ENCODE peak calls at places on chromosomes 11 and 22, in four cellular contexts. G is heart left ventricle, T is endodermal cell, M is fibroblast of pulmonary artery. P is an unnamed sample.

GRCh38 chr11:126419801-126420729 is 64.6 kb downstream of the ST3GAL4 start:
- DNase-seq in G (no peak), T (no peak), M (peak), P (no peak)

GRCh38 chr11:45805305-45806071 is 539 bp downstream of the SLC35C1 start:
- DNase-seq in G (peak), T (peak), M (peak), P (peak)

GRCh38 chr11:77374611-77375031 is 73.1 kb upstream of the GDPD4 start:
- DNase-seq in G (no peak), T (no peak), M (no peak), P (no peak)

GRCh38 chr11:109426442-109426841 is 4.5 kb downstream of the C11orf87 start:
- DNase-seq in G (no peak), T (no peak), M (no peak), P (no peak)

GRCh38 chr11:2770556-2771301 is 70.9 kb upstream of the KCNQ1OT1 start:
- DNase-seq in G (peak), T (peak), M (no peak), P (no peak)

GRCh38 chr11:69943506-69943905 is 124.3 kb upstream of the FGF3 start:
- DNase-seq in G (peak), T (no peak), M (no peak), P (no peak)

GRCh38 chr22:36117053-36117554 is 43.5 kb downstream of the APOL3 start:
- DNase-seq in G (no peak), T (no peak), M (no peak), P (no peak)

GRCh38 chr11:73661035-73661628 is 14.8 kb downstream of the PLEKHB1 start:
- DNase-seq in G (peak), T (peak), M (peak), P (peak)

GRCh38 chr11:59754494-59754858 is 700 bp upstream of the STX3 start:
- DNase-seq in G (peak), T (peak), M (no peak), P (peak)

GRCh38 chr11:65742353-65742752 is 21.8 kb upstream of the RNASEH2C start:
- DNase-seq in G (no peak), T (no peak), M (no peak), P (no peak)

GRCh38 chr11:65524747-65525658 is at the start of gene SCYL1:
- DNase-seq in G (peak), T (peak), M (peak), P (peak)

GRCh38 chr22:23192558-23192957 is 12.2 kb downstream of the BCR start:
- DNase-seq in G (no peak), T (no peak), M (no peak), P (no peak)

GRCh38 chr11:23990346-23990745 is 506.5 kb upstream of the LUZP2 start:
- DNase-seq in G (no peak), T (no peak), M (peak), P (no peak)

GRCh38 chr11:65292866-65293265 is 21.8 kb upstream of the CDC42EP2 start:
- DNase-seq in G (no peak), T (no peak), M (no peak), P (no peak)

GRCh38 chr22:35648066-35649025 is at the start of gene APOL6:
- DNase-seq in G (no peak), T (no peak), M (peak), P (peak)

GRCh38 chr11:78054971-78055370 is 8.7 kb upstream of the THRSP start:
- DNase-seq in G (no peak), T (no peak), M (no peak), P (no peak)

GRCh38 chr11:19712281-19713220 is at the start of gene NAV2:
- DNase-seq in G (peak), T (peak), M (peak), P (peak)

GRCh38 chr11:114293201-114293711 is 2.9 kb upstream of the NNMT start:
- DNase-seq in G (no peak), T (no peak), M (peak), P (no peak)

GRCh38 chr22:30236875-30237274 is 9.7 kb downstream of the LIF start:
- DNase-seq in G (no peak), T (no peak), M (no peak), P (no peak)

GRCh38 chr22:45207533-45207932 is 33.2 kb downstream of the KIAA0930 start:
- DNase-seq in G (no peak), T (no peak), M (no peak), P (no peak)

GRCh38 chr22:45208696-45208992 is 32.0 kb downstream of the KIAA0930 start:
- DNase-seq in G (no peak), T (no peak), M (no peak), P (no peak)

GRCh38 chr22:45206233-45206632 is 34.5 kb downstream of the KIAA0930 start:
- DNase-seq in G (no peak), T (no peak), M (no peak), P (no peak)

GRCh38 chr22:45208993-45209838 is 31.5 kb downstream of the KIAA0930 start:
- DNase-seq in G (no peak), T (peak), M (peak), P (peak)

GRCh38 chr22:45207981-45208664 is 32.6 kb downstream of the KIAA0930 start:
- DNase-seq in G (no peak), T (no peak), M (no peak), P (peak)
- H3K4me3 ChIP-seq in G (no peak), T (no peak), M (no peak), P (no peak)

GRCh38 chr11:105179542-105180278 is 40.1 kb upstream of the CARD18 start:
- DNase-seq in G (no peak), T (no peak), M (no peak), P (no peak)
- TF ChIP-seq CTCF in G (no peak), T (no peak), M (no peak), P (no peak)

GRCh38 chr22:42344391-42344861 is 74.0 kb upstream of the TCF20 start:
- DNase-seq in G (no peak), T (peak), M (no peak), P (peak)
- H3K4me3 ChIP-seq in G (peak), T (no peak), M (no peak), P (no peak)

GRCh38 chr11:29024386-29024785 is 916.2 kb downstream of the METTL15 start:
- DNase-seq in G (no peak), T (no peak), M (no peak), P (no peak)

GRCh38 chr11:29022676-29023075 is 914.5 kb downstream of the METTL15 start:
- DNase-seq in G (no peak), T (no peak), M (no peak), P (no peak)

GRCh38 chr11:29018631-29019030 is 910.4 kb downstream of the METTL15 start:
- DNase-seq in G (no peak), T (no peak), M (peak), P (peak)

GRCh38 chr11:29017941-29018340 is 909.8 kb downstream of the METTL15 start:
- DNase-seq in G (no peak), T (no peak), M (no peak), P (no peak)

DNA sequence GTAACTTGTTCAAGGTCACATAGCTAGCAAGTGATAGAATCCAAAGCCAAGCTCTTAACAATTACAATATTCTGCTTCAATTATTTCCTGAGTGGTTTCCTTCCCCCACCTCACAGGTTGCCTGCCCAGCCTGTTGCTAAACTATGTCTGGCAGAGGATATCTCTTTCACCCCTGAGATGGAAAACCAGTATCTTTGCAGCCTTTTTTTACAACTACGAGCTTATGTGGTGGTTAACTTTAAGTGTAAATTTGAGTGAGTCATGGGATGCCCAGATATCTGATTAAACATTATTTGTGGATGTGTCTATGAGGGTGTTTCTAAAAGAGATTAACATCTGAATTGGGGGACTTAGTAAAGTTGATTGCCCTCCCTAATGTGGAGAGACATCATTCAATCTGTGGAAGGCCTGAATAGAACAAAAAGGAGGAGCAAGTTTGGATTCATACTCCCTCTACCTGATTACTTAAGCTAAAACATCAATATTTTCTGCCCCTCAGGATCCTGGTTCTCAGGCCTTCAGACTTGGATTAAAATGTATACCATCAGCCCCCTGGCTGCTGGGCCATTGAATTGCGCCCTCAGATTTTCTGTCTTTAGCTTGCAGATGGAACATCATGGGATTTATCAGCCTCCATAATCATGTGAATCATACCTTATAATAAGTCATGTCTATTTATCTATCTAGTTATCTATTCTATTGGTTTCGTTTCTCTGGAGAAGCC is 911.9 kb downstream of the METTL15 start:
- DNase-seq in G (no peak), T (peak), M (peak), P (no peak)
- TF ChIP-seq CTCF in G (no peak), T (peak), M (peak), P (peak)

DNA sequence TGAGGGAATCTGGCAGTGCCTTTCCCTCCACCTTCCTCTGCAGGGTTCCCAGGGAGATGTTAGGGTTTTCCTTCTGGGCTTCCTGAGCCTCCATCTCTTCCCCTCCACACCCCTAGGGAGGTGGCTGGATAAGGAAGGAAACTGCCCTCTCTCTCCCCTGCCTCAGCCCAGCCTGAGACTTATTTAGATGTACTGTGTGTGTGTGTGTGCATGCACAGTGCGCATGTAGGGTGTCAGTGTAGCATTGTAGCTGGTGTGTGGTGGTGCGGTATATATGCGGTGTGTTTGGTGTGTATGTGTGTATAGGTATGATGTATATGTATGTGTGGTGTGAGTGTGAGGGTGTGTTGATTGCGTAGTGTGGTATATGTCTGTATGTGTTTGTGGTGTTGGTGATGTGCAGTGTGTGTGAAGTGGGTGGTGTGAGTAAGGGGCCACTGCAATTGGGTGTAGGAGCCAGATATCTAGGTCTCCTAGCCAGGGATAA is 1.5 kb downstream of the FXYD6 start:
- DNase-seq in G (no peak), T (no peak), M (no peak), P (no peak)
- H3K4me3 ChIP-seq in G (peak), T (peak), M (no peak), P (no peak)

GRCh38 chr22:19513823-19514222 is 10.4 kb downstream of the CLDN5 start:
- DNase-seq in G (no peak), T (no peak), M (no peak), P (no peak)

GRCh38 chr22:19509923-19510322 is 14.3 kb downstream of the CLDN5 start:
- DNase-seq in G (no peak), T (no peak), M (no peak), P (no peak)

GRCh38 chr22:19507534-19507861 is 16.7 kb downstream of the CLDN5 start:
- DNase-seq in G (no peak), T (no peak), M (no peak), P (no peak)

GRCh38 chr22:19508024-19508776 is 16.0 kb downstream of the CLDN5 start:
- DNase-seq in G (no peak), T (no peak), M (no peak), P (no peak)

DNA sequence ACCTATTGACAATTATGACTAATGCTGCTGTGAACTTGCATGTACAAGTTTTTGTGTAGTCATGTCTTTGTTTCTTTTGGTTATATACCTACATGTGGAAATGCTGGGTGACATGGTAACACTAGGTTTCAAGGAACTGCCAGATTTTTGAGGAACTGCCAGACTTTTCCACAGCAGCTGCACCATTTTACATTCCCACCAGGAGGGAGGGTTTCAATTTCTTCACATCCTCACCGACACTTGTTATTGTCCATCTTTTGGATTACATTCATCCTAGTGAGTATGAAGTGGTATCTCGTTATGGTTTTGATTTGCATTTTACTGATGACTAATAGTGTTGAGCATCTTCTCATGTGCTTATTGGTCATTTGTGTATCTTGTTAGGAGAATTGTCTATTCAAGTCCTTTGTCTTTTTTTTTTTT is 13.3 kb downstream of the CLDN5 start:
- DNase-seq in G (no peak), T (no peak), M (no peak), P (no peak)
- TF ChIP-seq CTCF in G (no peak), T (no peak), M (no peak), P (no peak)

DNA sequence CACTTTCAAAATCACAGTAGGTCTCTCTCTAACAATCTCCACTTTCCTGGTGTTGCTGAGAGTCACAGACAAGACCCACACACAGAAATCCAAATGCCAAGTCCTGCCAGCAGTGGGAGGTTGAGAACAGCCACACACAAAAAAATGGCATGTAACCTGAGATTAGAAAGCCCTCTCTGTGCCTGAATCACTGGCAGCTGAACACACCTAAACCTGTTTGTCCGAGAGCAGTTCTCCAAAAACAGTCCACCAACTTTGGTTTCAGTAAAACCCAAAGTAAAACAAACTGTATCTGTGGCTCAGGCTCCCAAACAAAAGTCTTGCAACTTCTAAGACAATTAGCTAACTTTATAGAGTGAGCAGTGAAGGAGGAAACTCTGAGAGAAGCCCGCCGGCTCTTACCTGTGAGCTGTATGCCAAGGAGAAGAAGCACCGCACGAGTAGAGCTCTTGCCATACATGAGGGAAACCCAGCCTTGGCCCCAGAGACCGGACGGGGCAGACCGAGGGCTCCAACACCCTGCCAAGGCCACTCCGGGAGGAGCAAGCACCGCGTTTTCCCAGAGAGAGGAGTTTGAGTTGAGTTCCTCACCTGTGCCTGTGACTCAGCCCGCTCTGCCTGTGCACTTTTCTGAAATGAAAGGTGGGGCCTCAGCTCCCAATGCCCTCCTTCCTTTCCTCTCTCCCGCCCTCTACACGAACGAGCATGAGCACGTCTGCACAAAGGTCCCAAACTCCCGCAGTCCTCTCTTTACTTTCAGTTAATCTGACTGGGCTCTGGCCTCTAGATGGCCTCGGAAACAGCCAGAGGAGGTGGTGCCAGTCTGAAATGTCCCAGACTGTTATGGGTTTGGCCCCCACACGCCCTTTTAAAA is at the start of gene MPZL2:
- DNase-seq in G (peak), T (peak), M (no peak), P (peak)
- H3K4me3 ChIP-seq in G (peak), T (peak), M (peak), P (no peak)

GRCh38 chr11:28535677-28536076 is 427.5 kb downstream of the METTL15 start:
- DNase-seq in G (no peak), T (no peak), M (no peak), P (no peak)
- TF ChIP-seq CTCF in G (no peak), T (no peak), M (no peak), P (no peak)

GRCh38 chr11:61771195-61771894 is 18.9 kb downstream of the MYRF start:
- DNase-seq in G (no peak), T (no peak), M (no peak), P (no peak)
- H3K4me3 ChIP-seq in G (no peak), T (no peak), M (no peak), P (no peak)

P was measured in foreskin fibroblast.